ENCODE peak calls at places on chromosomes 11 and 22, in four cellular contexts. Y is thoracic aorta; K is AG04449; Z is stimulated activated CD4-positive, alpha-beta T cell treated with anti-CD3 and anti-CD28 coated beads, TNF-alpha, amount 100 ng/mL, for 1 hour. W is an unnamed sample.

GRCh38 chr22:29195118-29195963 is 10.4 kb upstream of the EMID1 start:
- DNase-seq in Y (no peak), K (no peak), Z (no peak), W (no peak)

GRCh38 chr11:62054484-62055121 is 69.2 kb upstream of the INCENP start:
- DNase-seq in Y (no peak), K (no peak), Z (no peak), W (peak)

GRCh38 chr11:96019271-96019670 is 95.4 kb upstream of the MTMR2 start:
- DNase-seq in Y (no peak), K (no peak), Z (no peak), W (no peak)

GRCh38 chr22:25125693-25126357 is 73.8 kb upstream of the CRYBB3 start:
- DNase-seq in Y (no peak), K (no peak), Z (no peak), W (no peak)

GRCh38 chr11:96311120-96311568 is 31.9 kb downstream of the MAML2 start:
- DNase-seq in Y (no peak), K (peak), Z (no peak), W (peak)

GRCh38 chr11:4134844-4135243 is 40.2 kb downstream of the RRM1 start:
- DNase-seq in Y (no peak), K (no peak), Z (no peak), W (peak)

GRCh38 chr11:9210922-9211320 is 54.2 kb downstream of the DENND5A start:
- DNase-seq in Y (no peak), K (no peak), Z (no peak), W (peak)

GRCh38 chr22:29190051-29190450 is 15.6 kb upstream of the EMID1 start:
- DNase-seq in Y (no peak), K (no peak), Z (no peak), W (no peak)

GRCh38 chr22:47366026-47366767 is 603.7 kb downstream of the TBC1D22A start:
- DNase-seq in Y (no peak), K (no peak), Z (no peak), W (no peak)

GRCh38 chr11:83409476-83409875 is 123.3 kb upstream of the CCDC90B start:
- DNase-seq in Y (no peak), K (no peak), Z (no peak), W (no peak)

GRCh38 chr11:116553482-116553881 is 219.3 kb downstream of the BUD13 start:
- DNase-seq in Y (no peak), K (no peak), Z (no peak), W (no peak)

GRCh38 chr11:106585061-106585460 is 433.2 kb downstream of the GUCY1A2 start:
- DNase-seq in Y (no peak), K (peak), Z (no peak), W (peak)

GRCh38 chr11:113992459-113993105 is 17.7 kb downstream of the HTR3A start:
- DNase-seq in Y (no peak), K (no peak), Z (no peak), W (no peak)

GRCh38 chr11:24900524-24900923 is 403.7 kb downstream of the LUZP2 start:
- DNase-seq in Y (no peak), K (no peak), Z (no peak), W (no peak)

GRCh38 chr11:16049611-16050010 is 306.7 kb downstream of the SOX6 start:
- DNase-seq in Y (no peak), K (no peak), Z (no peak), W (no peak)

GRCh38 chr11:122229611-122230386 is 113.8 kb upstream of the BLID start:
- DNase-seq in Y (no peak), K (no peak), Z (no peak), W (no peak)

GRCh38 chr22:46119093-46119728 is 31.1 kb upstream of the PPARA start:
- DNase-seq in Y (no peak), K (no peak), Z (no peak), W (no peak)

GRCh38 chr11:47514825-47515647 is 37.9 kb downstream of the CELF1 start:
- DNase-seq in Y (no peak), K (no peak), Z (no peak), W (peak)

GRCh38 chr11:102552020-102552419 is 21.5 kb upstream of the MMP7 start:
- DNase-seq in Y (no peak), K (no peak), Z (no peak), W (peak)

GRCh38 chr11:10204021-10204420 is 90.0 kb downstream of the SBF2 start:
- DNase-seq in Y (no peak), K (no peak), Z (no peak), W (no peak)

GRCh38 chr11:34512810-34513673 is 552 bp downstream of the ELF5 start:
- DNase-seq in Y (no peak), K (no peak), Z (peak), W (peak)

GRCh38 chr22:46055176-46055850 is 78.4 kb upstream of the WNT7B start:
- DNase-seq in Y (no peak), K (no peak), Z (no peak), W (no peak)

GRCh38 chr11:624705-625635 is at the start of gene CDHR5:
- DNase-seq in Y (no peak), K (no peak), Z (no peak), W (no peak)

GRCh38 chr11:71120346-71120963 is 131.9 kb downstream of the SHANK2 start:
- DNase-seq in Y (no peak), K (no peak), Z (no peak), W (peak)

GRCh38 chr11:8593935-8594909 is at the start of gene STK33:
- DNase-seq in Y (no peak), K (no peak), Z (no peak), W (no peak)

GRCh38 chr22:47629273-47629711 is 866.8 kb downstream of the TBC1D22A start:
- DNase-seq in Y (no peak), K (no peak), Z (no peak), W (no peak)